ENCODE peak calls at places on chromosome 20, in ten cellular contexts. C, P, U, S, X, R, V, K, L and Z are unnamed samples.

GRCh38 chr20:50852085-50852484 is 57.2 kb downstream of the BCAS4 start:
- DNase-seq in X (no peak), U (no peak), S (no peak), L (no peak), P (no peak), V (no peak), R (no peak), C (no peak), K (no peak), Z (no peak)

GRCh38 chr20:4605166-4605565 is 116.5 kb upstream of the PRND start:
- DNase-seq in U (no peak), K (no peak), P (no peak), C (no peak), R (no peak), L (no peak), S (no peak), X (no peak), V (no peak), Z (no peak)

GRCh38 chr20:18019068-18019467 is 38.6 kb downstream of the OVOL2 start:
- DNase-seq in X (no peak), K (no peak), L (no peak), S (no peak), C (no peak), R (no peak), U (no peak), P (no peak), V (no peak), Z (peak; percentile 27)

GRCh38 chr20:19889011-19889953 is 127.9 kb upstream of the NAA20 start:
- DNase-seq in X (no peak), P (no peak), U (peak; percentile 32), L (peak; percentile 77), S (peak; percentile 49), C (peak; percentile 59), K (peak; percentile 56), R (peak; percentile 57), V (peak; percentile 89), Z (peak; percentile 77)

GRCh38 chr20:44384423-44385027 is 29.0 kb downstream of the HNF4A start:
- DNase-seq in R (peak; percentile 90), L (peak; percentile 83), P (peak; percentile 87), V (peak; percentile 62), S (peak; percentile 86), X (peak; percentile 76), K (peak; percentile 77), U (peak; percentile 91), C (peak; percentile 86), Z (peak; percentile 89)

GRCh38 chr20:10466325-10466724 is 31.2 kb downstream of the SLX4IP start:
- DNase-seq in X (no peak), C (no peak), L (no peak), V (peak; percentile 26), R (no peak), U (no peak), K (no peak), P (no peak), S (no peak), Z (peak; percentile 81)

GRCh38 chr20:51265366-51265765 is 242.5 kb upstream of the KCNG1 start:
- DNase-seq in P (no peak), L (no peak), C (no peak), V (no peak), R (no peak), U (no peak), K (no peak), S (no peak), X (no peak), Z (no peak)

GRCh38 chr20:3749689-3750639 is 17.5 kb downstream of the HSPA12B start:
- DNase-seq in R (peak; percentile 64), K (no peak), X (no peak), P (peak; percentile 39), L (no peak), V (no peak), S (no peak), C (no peak), U (no peak), Z (peak; percentile 29)

GRCh38 chr20:38674178-38675133 is 49.8 kb upstream of the SLC32A1 start:
- DNase-seq in S (peak; percentile 56), P (no peak), C (no peak), U (peak; percentile 11), X (peak; percentile 34), L (no peak), R (peak; percentile 85), K (no peak), V (peak; percentile 40), Z (peak; percentile 70)
- H3K4me3 ChIP-seq in S (peak overlapping the region; percentile 26), P (peak overlapping the region; percentile 46), C (no peak overlapping the region), U (peak overlapping the region; percentile 55), X (peak overlapping the region; percentile 66), L (peak overlapping the region; percentile 47), R (peak overlapping the region; percentile 54), K (peak overlapping the region; percentile 65), V (peak overlapping the region; percentile 54), Z (peak overlapping the region; percentile 63)

GRCh38 chr20:11894072-11894471 is 23.6 kb upstream of the BTBD3 start:
- DNase-seq in X (no peak), V (no peak), C (no peak), K (no peak), P (no peak), L (no peak), R (peak; percentile 52), U (peak; percentile 41), S (no peak), Z (no peak)

GRCh38 chr20:11891827-11892521 is 25.7 kb upstream of the BTBD3 start:
- DNase-seq in C (peak; percentile 56), U (peak; percentile 62), L (no peak), R (peak; percentile 92), X (no peak), V (peak; percentile 73), P (peak; percentile 64), K (peak; percentile 58), S (peak; percentile 49), Z (peak; percentile 88)

GRCh38 chr20:11891081-11891826 is 26.4 kb upstream of the BTBD3 start:
- DNase-seq in U (peak; percentile 50), L (peak; percentile 69), C (peak; percentile 64), R (peak; percentile 81), P (peak; percentile 51), V (peak; percentile 44), X (no peak), S (peak; percentile 68), K (peak; percentile 63), Z (peak; percentile 69)

GRCh38 chr20:11888648-11889047 is 29.0 kb upstream of the BTBD3 start:
- DNase-seq in R (no peak), L (no peak), P (no peak), U (no peak), V (no peak), K (no peak), X (no peak), C (no peak), S (no peak), Z (no peak)

DNA sequence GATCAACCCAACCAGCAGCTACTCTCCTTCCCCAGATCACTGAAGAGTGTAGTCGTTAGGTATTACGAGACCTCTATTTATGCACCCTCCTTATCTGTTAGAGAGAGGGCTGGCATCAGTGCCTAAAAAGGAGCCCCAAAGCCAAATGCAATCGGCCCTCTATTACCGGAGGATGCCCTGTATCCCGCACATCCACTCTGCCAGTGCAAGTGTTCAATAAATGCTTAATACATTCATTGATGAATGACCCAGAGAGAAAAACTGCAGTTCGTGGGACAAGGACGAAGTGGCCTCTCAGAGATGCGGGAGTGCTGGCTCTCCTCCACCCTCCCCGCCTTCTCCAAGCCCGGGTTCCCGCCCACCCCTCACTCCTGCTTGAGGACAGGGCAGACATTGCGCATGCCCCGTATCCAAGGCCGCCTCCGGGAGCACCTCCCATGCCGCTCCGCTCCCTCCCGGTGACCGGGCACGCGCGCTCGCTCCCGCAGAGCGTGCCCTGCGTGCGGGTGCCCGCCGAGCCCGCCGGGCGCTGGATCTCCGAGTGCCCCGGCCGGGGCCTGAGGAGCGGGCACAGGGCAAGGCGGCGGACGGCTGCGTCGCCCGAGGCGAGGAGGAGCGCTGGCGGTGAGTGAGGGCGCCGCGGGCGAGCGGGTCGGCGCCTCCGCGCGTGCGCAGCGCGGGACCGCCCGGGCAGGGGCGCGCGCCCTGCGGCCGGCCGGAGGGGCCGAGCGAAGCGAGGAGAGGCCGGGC is 27.2 kb upstream of the BTBD3 start:
- DNase-seq in X (no peak), C (peak; percentile 92), S (peak; percentile 94), P (peak; percentile 91), R (peak; percentile 96), K (peak; percentile 90), V (peak; percentile 92), U (peak; percentile 87), L (peak; percentile 90), Z (peak; percentile 94)
- H3K4me3 ChIP-seq in X (no peak overlapping the region), C (peak overlapping the region; percentile 62), S (peak overlapping the region; percentile 61), P (peak overlapping the region; percentile 82), R (peak overlapping the region; percentile 87), K (peak overlapping the region; percentile 84), V (peak overlapping the region; percentile 50), U (peak overlapping the region; percentile 97), L (peak overlapping the region; percentile 90), Z (peak overlapping the region; percentile 78)

DNA sequence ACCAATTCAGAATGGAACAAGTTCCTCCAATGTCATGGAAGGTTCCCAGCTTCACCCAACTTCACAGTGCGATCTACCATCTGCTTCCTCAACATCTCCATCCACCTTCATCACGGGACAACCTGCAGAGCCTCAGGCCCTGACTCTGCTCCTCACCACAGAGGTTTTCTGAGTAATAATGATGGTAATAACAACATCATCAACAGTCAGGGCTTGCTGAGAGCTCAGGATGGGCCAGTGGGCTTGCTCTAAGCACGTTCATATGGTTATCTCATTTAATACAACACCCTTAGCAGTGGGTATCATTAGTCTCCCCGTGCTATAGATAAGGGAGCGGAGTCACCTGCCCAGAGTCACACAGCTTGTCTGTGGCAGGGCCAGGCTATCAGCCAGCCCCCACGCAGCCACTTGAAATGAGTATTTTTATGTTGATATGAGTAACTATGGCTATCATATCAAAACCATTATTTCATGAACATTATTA is 38.6 kb downstream of the PREX1 start:
- DNase-seq in U (no peak), X (no peak), S (no peak), L (no peak), R (no peak), V (no peak), P (no peak), C (no peak), K (no peak), Z (no peak)
- H3K4me3 ChIP-seq in U (no peak overlapping the region), X (no peak overlapping the region), S (no peak overlapping the region), L (no peak overlapping the region), R (no peak overlapping the region), V (no peak overlapping the region), P (no peak overlapping the region), C (no peak overlapping the region), K (no peak overlapping the region), Z (no peak overlapping the region)

DNA sequence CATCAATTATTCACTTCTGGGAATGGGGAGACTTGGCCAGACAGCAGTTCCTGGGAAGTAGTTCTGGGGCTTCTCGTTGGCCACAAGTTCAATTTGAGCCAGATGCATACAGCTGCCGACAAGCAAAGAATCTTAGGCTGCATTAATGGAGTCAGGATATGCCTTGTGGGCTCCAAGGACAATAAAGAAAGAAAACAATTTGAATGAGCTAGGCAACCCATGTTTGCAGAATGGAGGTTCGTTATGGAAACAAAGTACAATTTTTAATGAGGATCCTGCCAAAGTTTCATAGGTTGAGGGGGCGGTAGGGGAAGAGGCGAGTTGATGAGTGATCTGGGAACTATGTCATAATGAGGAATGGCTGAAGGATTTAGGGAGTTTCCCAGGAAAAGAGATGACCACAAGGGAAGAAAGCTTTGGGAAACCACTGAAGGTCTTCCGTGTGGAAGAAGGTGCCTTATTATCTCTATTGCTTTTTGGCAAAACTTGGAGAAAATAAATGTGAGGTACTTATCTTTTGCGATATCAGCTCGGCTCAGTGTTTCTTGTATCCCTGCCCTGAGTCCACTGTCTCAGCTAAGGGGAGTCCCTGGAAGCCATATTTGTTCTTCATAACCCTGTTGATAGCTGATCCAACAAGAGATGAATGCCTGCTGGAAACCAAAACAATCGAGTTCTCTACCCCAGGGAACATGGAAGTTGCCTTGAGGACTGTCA is 181.0 kb upstream of the ZNF217 start:
- DNase-seq in L (no peak), P (no peak), U (no peak), R (no peak), X (no peak), V (peak; percentile 78), S (no peak), C (no peak), K (no peak), Z (no peak)
- H3K4me3 ChIP-seq in L (no peak overlapping the region), P (no peak overlapping the region), U (no peak overlapping the region), R (no peak overlapping the region), X (no peak overlapping the region), V (no peak overlapping the region), S (no peak overlapping the region), C (no peak overlapping the region), K (no peak overlapping the region), Z (no peak overlapping the region)

GRCh38 chr20:49283703-49284625 is 6.1 kb upstream of the ZNFX1 start:
- DNase-seq in P (no peak), L (no peak), X (no peak), V (no peak), U (no peak), R (no peak), K (no peak), S (no peak), C (no peak), Z (no peak)
- H3K4me3 ChIP-seq in P (no peak overlapping the region), L (no peak overlapping the region), X (no peak overlapping the region), V (peak overlapping the region; percentile 97), U (no peak overlapping the region), R (peak overlapping the region; percentile 4), K (no peak overlapping the region), S (no peak overlapping the region), C (no peak overlapping the region), Z (no peak overlapping the region)